ENCODE peak calls at places on chromosomes 5 and 9, in five cellular contexts. V is BJ, X is foreskin fibroblast, D is HCEC 1CT, H is HEK293T. K is an unnamed sample.

GRCh38 chr9:37618817-37619216 is 26.4 kb upstream of the TOMM5 start:
- DNase-seq in H (no peak), D (peak), V (no peak), X (peak), K (no peak)

GRCh38 chr9:112831281-112831851 is 59.3 kb downstream of the SLC46A2 start:
- DNase-seq in V (no peak), H (no peak), D (no peak), X (peak), K (no peak)

GRCh38 chr5:107501965-107502691 is 168.6 kb downstream of the EFNA5 start:
- DNase-seq in D (peak), H (no peak), V (no peak), X (no peak), K (no peak)

GRCh38 chr9:28264368-28264767 is 691.1 kb upstream of the C9orf72 start:
- DNase-seq in D (no peak), V (no peak), H (no peak), X (peak), K (no peak)

GRCh38 chr5:150559701-150560100 is 51.8 kb downstream of the NDST1 start:
- DNase-seq in V (no peak), X (peak), H (no peak), D (peak), K (no peak)

GRCh38 chr9:68500457-68501158 is 40.1 kb downstream of the TMEM252 start:
- DNase-seq in H (no peak), X (peak), D (peak), V (peak), K (peak)

GRCh38 chr5:76641514-76642120 is 18.4 kb upstream of the F2RL2 start:
- DNase-seq in V (no peak), H (peak), D (peak), X (peak), K (peak)

GRCh38 chr5:5422819-5423515 is 490 bp downstream of the ICE1 start:
- DNase-seq in H (no peak), D (no peak), V (no peak), X (peak), K (no peak)

GRCh38 chr9:110033869-110034268 is 174.1 kb downstream of the C9orf152 start:
- DNase-seq in D (peak), V (no peak), X (peak), H (no peak), K (no peak)

GRCh38 chr9:88807426-88807825 is 183.8 kb upstream of the S1PR3 start:
- DNase-seq in D (no peak), V (no peak), X (no peak), H (no peak), K (no peak)

GRCh38 chr5:8461543-8461942 is 592.6 kb downstream of the MTRR start:
- DNase-seq in D (no peak), X (no peak), H (no peak), V (no peak), K (no peak)

GRCh38 chr5:96509721-96510383 is 76.8 kb upstream of the PCSK1 start:
- DNase-seq in V (peak), X (peak), D (peak), H (no peak), K (peak)

GRCh38 chr9:126773004-126773607 is 31.7 kb upstream of the ZBTB43 start:
- DNase-seq in D (peak), X (peak), H (peak), V (no peak), K (no peak)

GRCh38 chr5:14627270-14627669 is 37.2 kb upstream of the OTULIN start:
- DNase-seq in D (no peak), V (no peak), H (no peak), X (no peak), K (no peak)

GRCh38 chr5:68251386-68251785 is 35.8 kb downstream of the PIK3R1 start:
- DNase-seq in V (no peak), D (no peak), X (peak), H (no peak), K (no peak)

GRCh38 chr9:8856686-8857329 is 1057.2 kb upstream of the DMAC1 start:
- DNase-seq in H (peak), V (no peak), X (peak), D (no peak), K (no peak)

GRCh38 chr9:133714606-133715294 is 23.4 kb downstream of the SARDH start:
- DNase-seq in D (no peak), V (no peak), X (peak), H (no peak), K (no peak)

GRCh38 chr5:56566374-56567249 is 248.7 kb upstream of the MAP3K1 start:
- DNase-seq in X (no peak), H (no peak), D (no peak), V (no peak), K (no peak)

GRCh38 chr5:154758501-154758900 is 3.3 kb downstream of the LARP1 start:
- DNase-seq in V (peak), D (no peak), H (no peak), X (peak), K (no peak)

GRCh38 chr5:124738751-124739559 is 7.5 kb downstream of the ZNF608 start:
- DNase-seq in X (peak), V (no peak), H (no peak), D (no peak), K (no peak)

GRCh38 chr5:127206320-127207113 is 84.1 kb upstream of the MEGF10 start:
- DNase-seq in H (no peak), D (peak), X (peak), V (no peak), K (peak)

GRCh38 chr9:89425024-89425805 is 72.7 kb downstream of the SEMA4D start:
- DNase-seq in H (no peak), X (no peak), D (no peak), V (no peak), K (no peak)

GRCh38 chr9:38043931-38044623 is 24.9 kb downstream of the SHB start:
- DNase-seq in V (no peak), X (no peak), H (no peak), D (no peak), K (no peak)

GRCh38 chr5:15966651-15967050 is 212.9 kb downstream of the MARCHF11 start:
- DNase-seq in X (peak), H (no peak), D (peak), V (peak), K (no peak)

GRCh38 chr5:43773032-43773830 is 170.3 kb downstream of the NNT start:
- DNase-seq in V (peak), D (peak), H (no peak), X (peak), K (no peak)

GRCh38 chr5:171842006-171842776 is 56.6 kb downstream of the SMIM23 start:
- DNase-seq in V (no peak), D (no peak), H (no peak), X (no peak), K (no peak)

GRCh38 chr5:96913233-96913632 is 22.6 kb upstream of the LNPEP start:
- DNase-seq in H (no peak), V (no peak), X (no peak), D (no peak), K (no peak)

GRCh38 chr9:86361176-86361575 is 7.0 kb upstream of the TUT7 start:
- DNase-seq in H (no peak), V (no peak), X (no peak), D (no peak), K (no peak)

GRCh38 chr9:36471359-36471758 is 71.3 kb upstream of the RNF38 start:
- DNase-seq in D (no peak), V (no peak), X (no peak), H (no peak), K (no peak)

GRCh38 chr9:68496356-68496755 is 44.3 kb downstream of the TMEM252 start:
- DNase-seq in H (no peak), V (no peak), X (peak), D (no peak), K (no peak)

GRCh38 chr9:32258482-32258881 is 126.0 kb upstream of the ACO1 start:
- DNase-seq in H (no peak), X (no peak), V (no peak), D (no peak), K (no peak)

GRCh38 chr5:138353550-138353893 is 1.0 kb downstream of the KDM3B start:
- DNase-seq in D (peak), H (no peak), X (peak), V (no peak), K (no peak)

K was measured in Panc1.